ENCODE peak calls at places on chromosomes 12 and 14, in six cellular contexts. A, P, Q, F, O and J are unnamed samples.

GRCh38 chr14:52873694-52874093 is 77.2 kb downstream of the FERMT2 start:
- DNase-seq in A (no peak), P (no peak), Q (no peak), F (no peak), O (no peak), J (no peak)

GRCh38 chr14:95328876-95329503 is 9.3 kb upstream of the CLMN start:
- DNase-seq in A (no peak), P (no peak), Q (no peak), F (no peak), O (no peak), J (no peak)

GRCh38 chr14:85564841-85565527 is 35.0 kb downstream of the FLRT2 start:
- DNase-seq in A (no peak), P (no peak), Q (no peak), F (no peak), O (no peak), J (peak; percentile 20)

GRCh38 chr14:95514131-95515079 is 2.0 kb downstream of the SYNE3 start:
- DNase-seq in A (no peak), P (no peak), Q (peak; percentile 46), F (no peak), O (no peak), J (no peak)

GRCh38 chr12:11651785-11652184 is 2.3 kb downstream of the ETV6 start:
- DNase-seq in A (no peak), P (no peak), Q (no peak), F (no peak), O (no peak), J (no peak)

GRCh38 chr12:30694971-30695326 is 720 bp downstream of the IPO8 start:
- DNase-seq in A (peak; percentile 61), P (no peak), Q (peak; percentile 58), F (peak; percentile 64), O (peak; percentile 24), J (no peak)

GRCh38 chr12:46667547-46667946 is 158.2 kb downstream of the SLC38A4 start:
- DNase-seq in A (no peak), P (no peak), Q (no peak), F (no peak), O (no peak), J (no peak)

GRCh38 chr12:51820721-51821422 is 27.6 kb downstream of the FIGNL2 start:
- DNase-seq in A (peak; percentile 69), P (peak; percentile 80), Q (peak; percentile 63), F (peak; percentile 92), O (no peak), J (no peak)

GRCh38 chr14:60327447-60328331 is 78.7 kb downstream of the PPM1A start:
- DNase-seq in A (peak; percentile 65), P (peak; percentile 6), Q (no peak), F (peak; percentile 43), O (no peak), J (peak; percentile 17)

GRCh38 chr12:65494537-65494936 is 216.1 kb downstream of the MSRB3 start:
- DNase-seq in A (no peak), P (no peak), Q (no peak), F (no peak), O (no peak), J (no peak)

GRCh38 chr12:109053382-109054123 is 1.2 kb downstream of the USP30 start:
- DNase-seq in A (no peak), P (peak; percentile 51), Q (no peak), F (peak; percentile 23), O (no peak), J (no peak)

GRCh38 chr12:70664463-70664862 is 27.2 kb upstream of the PTPRB start:
- DNase-seq in A (no peak), P (no peak), Q (no peak), F (peak; percentile 82), O (no peak), J (no peak)

GRCh38 chr14:23351681-23352505 is 794 bp downstream of the SLC22A17 start:
- DNase-seq in A (no peak), P (no peak), Q (no peak), F (peak; percentile 74), O (no peak), J (no peak)

GRCh38 chr12:33724867-33725266 is 285.2 kb upstream of the SYT10 start:
- DNase-seq in A (no peak), P (no peak), Q (no peak), F (no peak), O (no peak), J (no peak)

GRCh38 chr12:75480469-75480949 is at the start of gene GLIPR1:
- DNase-seq in A (peak; percentile 77), P (peak; percentile 77), Q (peak; percentile 88), F (peak; percentile 4), O (peak; percentile 70), J (peak; percentile 98)

GRCh38 chr12:131052891-131053290 is 99.2 kb downstream of the ADGRD1 start:
- DNase-seq in A (peak; percentile 13), P (no peak), Q (no peak), F (no peak), O (no peak), J (no peak)

GRCh38 chr12:90987101-90987500 is 17.7 kb downstream of the EPYC start:
- DNase-seq in A (no peak), P (no peak), Q (no peak), F (no peak), O (no peak), J (peak; percentile 40)

GRCh38 chr12:94089891-94090290 is 58.5 kb upstream of the PLXNC1 start:
- DNase-seq in A (no peak), P (no peak), Q (no peak), F (no peak), O (no peak), J (no peak)

GRCh38 chr12:47721431-47721973 is 3.8 kb downstream of the ENDOU start:
- DNase-seq in A (no peak), P (peak; percentile 52), Q (no peak), F (no peak), O (no peak), J (no peak)

GRCh38 chr12:106682594-106683234 is 91.8 kb upstream of the RIC8B start:
- DNase-seq in A (no peak), P (peak; percentile 1), Q (no peak), F (no peak), O (no peak), J (no peak)

GRCh38 chr12:74644681-74645080 is 107.0 kb downstream of the ATXN7L3B start:
- DNase-seq in A (no peak), P (no peak), Q (no peak), F (no peak), O (no peak), J (no peak)

GRCh38 chr12:108482717-108483212 is 32.3 kb upstream of the FICD start:
- DNase-seq in A (no peak), P (no peak), Q (no peak), F (no peak), O (no peak), J (peak; percentile 24)

GRCh38 chr12:1398673-1399072 is 195.7 kb downstream of the FBXL14 start:
- DNase-seq in A (no peak), P (no peak), Q (no peak), F (no peak), O (no peak), J (no peak)

GRCh38 chr14:72878746-72879145 is 15.2 kb downstream of the DPF3 start:
- DNase-seq in A (no peak), P (no peak), Q (no peak), F (no peak), O (no peak), J (no peak)

GRCh38 chr12:132284071-132284492 is 45.3 kb downstream of the GALNT9 start:
- DNase-seq in A (peak; percentile 29), P (no peak), Q (no peak), F (no peak), O (no peak), J (peak; percentile 39)

DNA sequence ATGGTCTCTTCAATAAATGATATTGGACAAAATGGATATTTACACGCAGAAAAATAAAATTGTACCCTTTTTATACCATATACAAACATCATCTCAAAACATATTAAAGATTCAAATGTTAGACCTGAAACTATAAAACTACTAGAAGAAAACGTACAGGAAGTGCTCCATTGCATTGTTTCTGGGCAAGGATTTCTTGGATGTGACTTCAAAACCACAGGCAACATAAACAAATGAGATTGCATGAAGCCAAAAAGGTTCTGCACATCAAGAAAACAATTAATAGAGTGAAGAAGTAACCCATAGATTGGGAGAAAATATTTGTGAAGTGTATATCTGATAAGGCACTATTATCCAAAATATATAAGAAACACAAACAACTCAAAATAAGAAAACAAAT is 812.4 kb downstream of the NRXN3 start:
- DNase-seq in A (no peak), P (no peak), Q (no peak), F (no peak), O (no peak), J (no peak)
- H3K36me3 ChIP-seq in A (no peaks in the 10 kb centered on the region), P (no peaks in the 10 kb centered on the region), Q (no peaks in the 10 kb centered on the region), F (no peaks in the 10 kb centered on the region), O (no peaks in the 10 kb centered on the region), J (no peaks in the 10 kb centered on the region)

GRCh38 chr12:18153826-18154225 is 63.8 kb upstream of the RERGL start:
- DNase-seq in A (no peak), P (no peak), Q (no peak), F (peak; percentile 41), O (no peak), J (no peak)

GRCh38 chr12:18148961-18149360 is 59.0 kb upstream of the RERGL start:
- DNase-seq in A (no peak), P (no peak), Q (no peak), F (no peak), O (no peak), J (no peak)

GRCh38 chr12:18146375-18146774 is 56.4 kb upstream of the RERGL start:
- DNase-seq in A (no peak), P (no peak), Q (no peak), F (no peak), O (no peak), J (no peak)

GRCh38 chr12:18145924-18146323 is 55.9 kb upstream of the RERGL start:
- DNase-seq in A (no peak), P (no peak), Q (no peak), F (no peak), O (no peak), J (no peak)

DNA sequence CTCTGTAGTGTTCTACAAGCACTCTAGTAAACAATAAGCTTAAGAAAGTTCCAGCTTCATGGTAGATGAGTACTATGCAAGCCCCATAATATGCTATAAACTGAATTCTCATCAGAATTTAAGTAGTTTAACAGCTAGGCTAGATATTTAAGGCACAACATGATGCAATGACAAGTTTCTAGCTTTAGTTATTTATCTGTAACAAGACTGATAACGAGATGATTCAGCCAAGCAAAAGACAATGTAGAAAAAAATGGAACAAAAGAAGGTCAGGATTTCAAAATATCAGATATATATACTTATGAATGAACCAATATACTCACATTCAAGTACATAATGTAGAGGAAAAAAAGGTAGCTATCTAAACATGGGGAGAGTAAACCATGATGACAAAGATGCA is 61.0 kb upstream of the RERGL start:
- DNase-seq in A (no peak), P (no peak), Q (no peak), F (no peak), O (no peak), J (no peak)
- H3K36me3 ChIP-seq in A (no peaks in the 10 kb centered on the region), P (no peaks in the 10 kb centered on the region), Q (no peaks in the 10 kb centered on the region), F (no peaks in the 10 kb centered on the region), O (no peaks in the 10 kb centered on the region), J (no peaks in the 10 kb centered on the region)

GRCh38 chr12:117022465-117022864 is 76.8 kb downstream of the TESC start:
- DNase-seq in A (no peak), P (no peak), Q (no peak), F (no peak), O (no peak), J (no peak)
- H3K36me3 ChIP-seq in A (no peaks in the 10 kb centered on the region), P (no peaks in the 10 kb centered on the region), Q (no peaks in the 10 kb centered on the region), F (no peaks in the 10 kb centered on the region), O (no peaks in the 10 kb centered on the region), J (peaks cover 34% of the 10 kb centered on the region)

DNA sequence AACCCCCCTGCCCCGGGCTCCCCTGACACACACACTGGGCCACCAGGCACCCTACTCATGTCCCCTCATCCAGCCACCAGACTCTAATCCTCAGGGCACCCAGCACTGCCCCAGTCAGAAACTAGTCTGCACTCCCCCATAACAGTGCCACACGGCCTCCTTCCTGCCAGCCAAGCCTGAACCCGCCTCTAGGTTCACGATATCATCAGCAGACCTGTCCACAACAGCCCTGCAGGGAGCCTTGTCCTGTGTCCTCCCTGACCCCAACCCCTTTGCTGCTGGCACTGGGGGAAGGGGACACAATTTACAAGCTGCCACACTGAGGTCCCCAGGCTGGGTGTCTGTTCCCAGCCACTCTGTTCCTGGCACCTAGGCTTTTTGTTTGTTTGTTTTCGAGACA is 33.6 kb downstream of the LTBP2 start:
- DNase-seq in A (peak; percentile 23), P (no peak), Q (peak; percentile 40), F (no peak), O (no peak), J (no peak)
- H3K36me3 ChIP-seq in A (no peaks in the 10 kb centered on the region), P (no peaks in the 10 kb centered on the region), Q (no peaks in the 10 kb centered on the region), F (no peaks in the 10 kb centered on the region), O (no peaks in the 10 kb centered on the region), J (peaks cover 2% of the 10 kb centered on the region)